ENCODE peak calls at places on chromosomes 12 and 14, in nine cellular contexts. B is neural crest cell; I is ELR; V is non-pigmented ciliary epithelial cell; Q is DMS153; M is stimulated activated CD8-positive, alpha-beta memory T cell treated with anti-CD3 and anti-CD28 coated beads, Interleukin-2, amount 100 ng/mL, for 1 hour; U is effector memory CD8-positive, alpha-beta T cell; O is endothelial cell; E is Caki2. K is an unnamed sample.

GRCh38 chr12:27995406-27995805 is 22.9 kb upstream of the PTHLH start:
- DNase-seq in B (no peak), I (no peak), V (no peak), Q (no peak), M (no peak), U (no peak), O (no peak), E (no peak), K (no peak)

GRCh38 chr14:80493620-80494019 is 282.3 kb upstream of the DIO2 start:
- DNase-seq in B (no peak), I (no peak), V (no peak), Q (no peak), M (no peak), U (no peak), O (no peak), E (no peak), K (no peak)

GRCh38 chr14:77660754-77661153 is 44.3 kb upstream of the SPTLC2 start:
- DNase-seq in B (no peak), I (no peak), V (no peak), Q (no peak), M (no peak), U (no peak), O (no peak), E (peak), K (no peak)

GRCh38 chr14:104805941-104806624 is 5.2 kb downstream of the ZBTB42 start:
- DNase-seq in B (no peak), I (no peak), V (no peak), Q (no peak), M (no peak), U (no peak), O (no peak), E (no peak), K (no peak)

GRCh38 chr12:94175763-94176660 is 27.6 kb downstream of the PLXNC1 start:
- DNase-seq in B (no peak), I (peak), V (no peak), Q (no peak), M (no peak), U (no peak), O (no peak), E (no peak), K (peak)

GRCh38 chr14:53630336-53630735 is 326.3 kb downstream of the BMP4 start:
- DNase-seq in B (no peak), I (no peak), V (no peak), Q (peak), M (no peak), U (no peak), O (no peak), E (no peak), K (no peak)

GRCh38 chr12:27142102-27142721 is 59.8 kb upstream of the C12orf71 start:
- DNase-seq in B (peak), I (peak), V (peak), Q (peak), M (no peak), U (peak), O (peak), E (peak), K (peak)

GRCh38 chr14:69519253-69519661 is 34.7 kb downstream of the PLEKHD1 start:
- DNase-seq in B (no peak), I (no peak), V (no peak), Q (no peak), M (no peak), U (no peak), O (no peak), E (peak), K (no peak)

GRCh38 chr12:81615031-81615430 is 144.1 kb downstream of the PPFIA2 start:
- DNase-seq in B (no peak), I (no peak), V (no peak), Q (no peak), M (no peak), U (no peak), O (no peak), E (no peak), K (no peak)

GRCh38 chr14:32286602-32287001 is 42.5 kb upstream of the AKAP6 start:
- DNase-seq in B (no peak), I (no peak), V (no peak), Q (no peak), M (no peak), U (no peak), O (no peak), E (no peak), K (no peak)

GRCh38 chr14:106613256-106613655 is 1086.9 kb downstream of the TMEM121 start:
- DNase-seq in B (no peak), I (no peak), V (no peak), Q (no peak), M (no peak), U (no peak), O (no peak), E (no peak), K (no peak)

GRCh38 chr12:38956337-38956736 is 50.9 kb upstream of the CPNE8 start:
- DNase-seq in B (no peak), I (no peak), V (no peak), Q (no peak), M (no peak), U (no peak), O (no peak), E (peak), K (no peak)

GRCh38 chr12:71138011-71138410 is 19.8 kb downstream of the TSPAN8 start:
- DNase-seq in B (no peak), I (no peak), V (no peak), Q (no peak), M (no peak), U (no peak), O (no peak), E (no peak), K (no peak)

GRCh38 chr14:97025722-97026121 is 228.5 kb downstream of the VRK1 start:
- DNase-seq in B (no peak), I (no peak), V (no peak), Q (no peak), M (no peak), U (no peak), O (no peak), E (no peak), K (no peak)